ENCODE peak calls at places on chromosomes 6 and 20, in ten cellular contexts. H, T, Q, J, A, K, I, V, L and W are unnamed samples.
A peak's percentile ranks its signal among the peaks of the same experiment; 100 is the strongest.

GRCh38 chr20:3794701-3795420 is 1.2 kb upstream of the CDC25B start:
- DNase-seq in T (no peak), H (no peak), J (no peak), Q (no peak), K (no peak), A (no peak), L (no peak), V (no peak), I (no peak), W (no peak)

GRCh38 chr20:61015602-61016001 is 236.5 kb upstream of the CDH4 start:
- DNase-seq in L (no peak), H (no peak), V (no peak), I (no peak), J (no peak), A (no peak), Q (no peak), T (no peak), K (no peak), W (no peak)

GRCh38 chr20:219290-220115 is 7.6 kb upstream of the DEFB129 start:
- DNase-seq in Q (no peak), A (no peak), H (no peak), V (no peak), J (no peak), I (no peak), L (no peak), T (no peak), K (no peak), W (no peak)

GRCh38 chr20:19583532-19584175 is 174.4 kb upstream of the RIN2 start:
- DNase-seq in A (peak; percentile 85), K (no peak), V (peak; percentile 43), H (no peak), L (peak; percentile 62), I (peak; percentile 21), J (peak; percentile 51), Q (peak; percentile 66), T (peak; percentile 14), W (no peak)

GRCh38 chr6:17574871-17575560 is 25.1 kb upstream of the FAM8A1 start:
- DNase-seq in A (no peak), J (no peak), H (no peak), Q (no peak), L (no peak), T (no peak), K (no peak), V (no peak), I (peak; percentile 58), W (no peak)

GRCh38 chr6:44642870-44643522 is 255.5 kb downstream of the CDC5L start:
- DNase-seq in J (no peak), H (no peak), T (no peak), A (no peak), I (no peak), V (no peak), L (no peak), Q (peak; percentile 80), K (no peak), W (no peak)

GRCh38 chr6:163095401-163095800 is 319.1 kb upstream of the QKI start:
- DNase-seq in J (no peak), Q (no peak), I (no peak), A (no peak), H (no peak), V (no peak), T (no peak), K (no peak), L (no peak), W (no peak)

GRCh38 chr6:122128445-122128844 is 271.0 kb upstream of the HSF2 start:
- DNase-seq in L (no peak), H (no peak), V (no peak), I (no peak), K (no peak), Q (no peak), A (no peak), T (no peak), J (no peak), W (no peak)

GRCh38 chr20:25281541-25281991 is 33.7 kb downstream of the PYGB start:
- DNase-seq in A (peak; percentile 53), V (peak; percentile 13), H (no peak), I (no peak), T (no peak), J (no peak), K (no peak), Q (no peak), L (peak; percentile 35), W (no peak)

GRCh38 chr20:2172305-2173175 is 70.9 kb downstream of the STK35 start:
- DNase-seq in A (peak; percentile 87), L (peak; percentile 77), K (peak; percentile 30), I (peak; percentile 22), V (peak; percentile 72), J (peak; percentile 35), Q (peak; percentile 73), T (peak; percentile 61), H (peak; percentile 11), W (no peak)

GRCh38 chr6:26521485-26522391 is 16.4 kb upstream of the HMGN4 start:
- DNase-seq in K (peak; percentile 42), A (peak; percentile 91), L (peak; percentile 64), T (peak; percentile 93), J (peak; percentile 49), I (peak; percentile 63), V (peak; percentile 66), Q (peak; percentile 81), H (no peak), W (peak; percentile 87)

GRCh38 chr6:170223718-170224693 is 66.9 kb downstream of the DLL1 start:
- DNase-seq in A (peak; percentile 72), J (peak; percentile 13), Q (no peak), V (no peak), K (no peak), L (peak; percentile 33), I (no peak), T (no peak), H (no peak), W (no peak)

GRCh38 chr20:33209789-33210188 is 7.4 kb upstream of the BPIFA3 start:
- DNase-seq in A (no peak), K (no peak), L (peak; percentile 63), T (peak; percentile 39), J (no peak), Q (peak; percentile 66), I (peak; percentile 4), V (peak; percentile 75), H (no peak), W (peak; percentile 89)

GRCh38 chr6:21772467-21772866 is 178.9 kb downstream of the SOX4 start:
- DNase-seq in A (no peak), L (no peak), T (no peak), J (no peak), K (no peak), I (no peak), Q (no peak), H (no peak), V (no peak), W (no peak)

GRCh38 chr6:37819802-37820712 is 530 bp downstream of the ZFAND3 start:
- DNase-seq in Q (peak; percentile 59), T (peak; percentile 51), H (no peak), A (peak; percentile 83), V (peak; percentile 64), L (peak; percentile 71), K (no peak), I (peak; percentile 63), J (no peak), W (peak; percentile 85)

GRCh38 chr20:38728911-38729642 is 4.8 kb downstream of the SLC32A1 start:
- DNase-seq in I (no peak), A (no peak), J (no peak), K (no peak), H (no peak), Q (no peak), L (no peak), T (no peak), V (no peak), W (no peak)

GRCh38 chr20:3172933-3173581 is at the start of gene LZTS3:
- DNase-seq in H (no peak), A (no peak), Q (peak; percentile 85), T (peak; percentile 75), V (peak; percentile 84), L (no peak), I (no peak), K (peak; percentile 74), J (peak; percentile 30), W (peak; percentile 88)

GRCh38 chr6:44332585-44332984 is 9.9 kb upstream of the SPATS1 start:
- DNase-seq in K (no peak), A (no peak), V (no peak), H (peak; percentile 56), J (no peak), L (no peak), Q (no peak), I (no peak), T (no peak), W (no peak)

GRCh38 chr20:46174469-46175126 is 56.5 kb downstream of the CD40 start:
- DNase-seq in A (peak; percentile 87), H (no peak), V (peak; percentile 74), L (peak; percentile 58), Q (peak; percentile 76), I (peak; percentile 23), J (peak; percentile 48), K (peak; percentile 51), T (no peak), W (no peak)

GRCh38 chr6:73461537-73462350 is at the start of gene MTO1:
- DNase-seq in T (peak; percentile 85), K (peak; percentile 73), V (peak; percentile 85), I (peak; percentile 86), J (peak; percentile 94), L (peak; percentile 92), A (peak; percentile 95), H (peak; percentile 50), Q (peak; percentile 94), W (peak; percentile 91)

GRCh38 chr6:13916230-13916944 is 8.4 kb upstream of the RNF182 start:
- DNase-seq in T (no peak), I (no peak), J (no peak), K (no peak), A (no peak), Q (no peak), H (no peak), V (peak; percentile 55), L (no peak), W (no peak)

GRCh38 chr6:153852481-153852880 is 186.6 kb upstream of the OPRM1 start:
- DNase-seq in A (no peak), I (no peak), Q (no peak), H (no peak), V (peak; percentile 56), L (no peak), J (no peak), K (no peak), T (no peak), W (no peak)

GRCh38 chr6:134678436-134678889 is 271.4 kb downstream of the ALDH8A1 start:
- DNase-seq in Q (no peak), K (no peak), H (no peak), T (no peak), A (no peak), V (peak; percentile 72), L (peak; percentile 58), I (no peak), J (no peak), W (no peak)

GRCh38 chr6:40822619-40823018 is 216.4 kb downstream of the UNC5CL start:
- DNase-seq in T (no peak), L (no peak), V (no peak), K (no peak), Q (no peak), A (no peak), H (no peak), I (no peak), J (no peak), W (no peak)

GRCh38 chr6:16450285-16450684 is 211.9 kb downstream of the GMPR start:
- DNase-seq in A (no peak), Q (no peak), H (no peak), K (no peak), I (peak; percentile 31), J (no peak), L (no peak), T (peak; percentile 16), V (no peak), W (no peak)

GRCh38 chr20:16107172-16107870 is 465.9 kb downstream of the KIF16B start:
- DNase-seq in Q (no peak), A (no peak), K (no peak), L (no peak), V (no peak), I (no peak), H (no peak), J (no peak), T (no peak), W (no peak)